ENCODE peak calls at places on chromosomes 2 and 18, in ten cellular contexts. J is fibroblast of lung, H is HL-60, C is prostate gland, P is dorsolateral prefrontal cortex, G is stomach, X is AG04450, Y is endothelial cell of umbilical vein, L is sigmoid colon, O is heart left ventricle. V is an unnamed sample.

GRCh38 chr2:235747868-235748144 is 254.0 kb downstream of the AGAP1 start:
- DNase-seq in H (no peak), G (no peak), P (no peak), L (no peak), J (peak), O (no peak), C (peak), Y (no peak), X (no peak), V (no peak)

GRCh38 chr2:231348703-231349373 is 46.7 kb upstream of the B3GNT7 start:
- DNase-seq in O (no peak), J (no peak), L (no peak), C (no peak), G (no peak), X (peak), P (peak), Y (no peak), H (no peak), V (no peak)

GRCh38 chr2:143581989-143582719 is 452.9 kb downstream of the ARHGAP15 start:
- DNase-seq in H (no peak), C (no peak), L (no peak), O (no peak), G (no peak), X (no peak), P (no peak), J (peak), Y (no peak), V (peak)

GRCh38 chr2:218276986-218277755 is 6.9 kb downstream of the PNKD start:
- DNase-seq in X (no peak), C (no peak), G (no peak), P (no peak), J (no peak), Y (no peak), L (no peak), H (no peak), O (no peak), V (no peak)

GRCh38 chr18:61335737-61336555 is 2.7 kb downstream of the CDH20 start:
- DNase-seq in O (no peak), Y (no peak), H (no peak), C (no peak), P (no peak), G (no peak), J (no peak), L (no peak), X (no peak), V (no peak)

GRCh38 chr2:6993230-6993640 is 76.0 kb downstream of the RNF144A start:
- DNase-seq in C (no peak), G (no peak), L (no peak), J (no peak), Y (peak), P (peak), X (no peak), H (no peak), O (peak), V (no peak)

GRCh38 chr2:165328272-165328671 is 89.1 kb downstream of the SCN2A start:
- DNase-seq in H (peak), Y (no peak), L (no peak), C (no peak), X (no peak), J (no peak), P (no peak), O (no peak), G (no peak), V (no peak)

GRCh38 chr2:21041943-21042707 is 1.7 kb downstream of the APOB start:
- DNase-seq in G (no peak), Y (no peak), O (no peak), H (no peak), C (no peak), X (no peak), L (no peak), J (peak), P (no peak), V (no peak)

GRCh38 chr2:140256080-140256479 is 1475.9 kb upstream of the NXPH2 start:
- DNase-seq in J (no peak), G (no peak), Y (no peak), O (no peak), H (no peak), X (no peak), L (no peak), P (no peak), C (no peak), V (no peak)

GRCh38 chr18:24683965-24684364 is 223.5 kb downstream of the HRH4 start:
- DNase-seq in J (no peak), O (no peak), G (no peak), Y (no peak), H (no peak), X (no peak), P (no peak), L (no peak), C (no peak), V (no peak)

GRCh38 chr2:241902357-241902991 is 32.9 kb downstream of the RTP5 start:
- DNase-seq in L (no peak), C (no peak), X (no peak), P (no peak), Y (no peak), G (peak), H (no peak), O (no peak), J (no peak), V (no peak)

GRCh38 chr2:56207760-56208159 is 24.0 kb downstream of the CCDC85A start:
- DNase-seq in X (no peak), Y (no peak), L (no peak), P (no peak), J (no peak), H (no peak), O (no peak), C (no peak), G (no peak), V (no peak)

GRCh38 chr2:229852565-229852964 is 69.2 kb downstream of the TRIP12 start:
- DNase-seq in H (no peak), P (no peak), G (no peak), L (no peak), Y (peak), X (peak), J (peak), C (no peak), O (peak), V (peak)

GRCh38 chr2:29766191-29766590 is 155.2 kb downstream of the ALK start:
- DNase-seq in O (no peak), G (no peak), J (no peak), X (peak), C (no peak), H (no peak), L (no peak), Y (no peak), P (no peak), V (peak)

GRCh38 chr2:234328444-234328990 is 168.4 kb downstream of the ARL4C start:
- DNase-seq in L (no peak), X (no peak), C (no peak), O (no peak), H (no peak), P (no peak), Y (no peak), J (no peak), G (no peak), V (no peak)

GRCh38 chr2:234330902-234331301 is 166.0 kb downstream of the ARL4C start:
- DNase-seq in P (no peak), O (no peak), L (no peak), H (no peak), C (no peak), G (no peak), Y (no peak), J (no peak), X (no peak), V (no peak)

GRCh38 chr2:234331566-234331965 is 165.3 kb downstream of the ARL4C start:
- DNase-seq in O (no peak), J (no peak), C (no peak), L (no peak), P (no peak), H (no peak), X (no peak), Y (no peak), G (no peak), V (no peak)

GRCh38 chr2:234331966-234332365 is 164.9 kb downstream of the ARL4C start:
- DNase-seq in H (no peak), L (no peak), O (no peak), C (no peak), G (no peak), P (no peak), J (no peak), Y (no peak), X (no peak), V (no peak)

DNA sequence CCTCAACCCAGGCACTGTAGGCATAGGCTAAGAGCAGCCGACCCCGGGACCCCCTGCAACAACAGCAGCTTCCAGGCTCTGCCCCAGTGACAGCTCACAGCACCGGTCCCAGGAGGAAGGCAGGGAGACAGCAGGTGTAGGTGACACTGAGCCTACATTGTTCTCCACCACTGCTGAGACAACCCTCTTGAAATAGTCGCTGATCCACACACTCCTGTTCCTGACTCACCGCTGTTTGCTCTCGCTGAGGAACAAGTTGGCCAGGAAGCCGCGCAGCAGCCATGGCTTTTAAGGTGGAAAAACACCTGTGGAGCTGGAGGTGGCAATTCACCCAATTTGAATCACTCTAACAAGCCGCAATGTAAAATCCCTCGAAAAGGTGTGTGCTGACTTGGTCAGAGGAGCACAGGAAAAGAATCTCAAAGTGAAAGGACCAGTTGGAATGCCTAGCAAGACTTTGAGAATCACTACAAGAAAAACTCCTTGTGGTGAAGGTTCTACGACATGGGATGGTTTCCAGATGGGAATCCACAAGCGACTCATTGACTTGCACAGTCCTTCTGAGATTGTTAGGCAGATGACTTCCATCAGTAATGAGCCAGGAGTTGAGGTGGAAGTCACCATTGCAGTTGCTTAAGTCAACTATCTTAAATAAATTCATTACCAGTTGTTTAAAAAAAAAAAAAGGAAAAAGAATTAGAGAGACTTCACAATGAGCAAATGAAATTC is 167.5 kb downstream of the ARL4C start:
- DNase-seq in L (no peak), Y (no peak), X (no peak), C (no peak), O (no peak), G (no peak), H (no peak), J (peak), P (no peak), V (no peak)
- H3K4me3 ChIP-seq in L (no peak), Y (no peak), X (no peak), C (no peak), O (no peak), G (no peak), H (no peak), J (no peak), P (no peak), V (no peak)

DNA sequence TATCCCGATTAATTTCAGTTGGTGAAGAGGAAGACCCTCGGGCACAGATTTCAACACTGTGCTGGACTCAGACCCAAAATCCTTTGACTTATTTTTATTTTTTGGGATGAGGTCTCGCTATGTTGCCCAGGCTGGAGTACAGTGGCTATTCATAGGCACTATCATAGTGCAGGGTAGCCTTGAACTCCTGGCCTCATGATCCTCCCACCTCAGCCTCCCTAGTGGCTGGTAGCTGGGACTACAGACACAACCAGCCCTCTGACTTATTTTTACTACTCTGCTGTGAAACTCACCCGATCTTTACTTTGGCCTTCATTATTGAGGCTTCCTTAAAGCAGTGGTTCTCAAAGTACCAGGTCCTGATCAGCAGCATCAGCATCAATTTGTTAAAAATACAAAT is 18.2 kb upstream of the ADAM17 start:
- DNase-seq in Y (no peak), O (no peak), C (no peak), L (no peak), G (no peak), J (no peak), X (no peak), P (no peak), H (no peak), V (no peak)
- TF ChIP-seq CTCF in Y (no peak), O (no peak), C (no peak), L (no peak), G (no peak), J (no peak), X (peak), P (no peak), H (no peak), V (peak)

DNA sequence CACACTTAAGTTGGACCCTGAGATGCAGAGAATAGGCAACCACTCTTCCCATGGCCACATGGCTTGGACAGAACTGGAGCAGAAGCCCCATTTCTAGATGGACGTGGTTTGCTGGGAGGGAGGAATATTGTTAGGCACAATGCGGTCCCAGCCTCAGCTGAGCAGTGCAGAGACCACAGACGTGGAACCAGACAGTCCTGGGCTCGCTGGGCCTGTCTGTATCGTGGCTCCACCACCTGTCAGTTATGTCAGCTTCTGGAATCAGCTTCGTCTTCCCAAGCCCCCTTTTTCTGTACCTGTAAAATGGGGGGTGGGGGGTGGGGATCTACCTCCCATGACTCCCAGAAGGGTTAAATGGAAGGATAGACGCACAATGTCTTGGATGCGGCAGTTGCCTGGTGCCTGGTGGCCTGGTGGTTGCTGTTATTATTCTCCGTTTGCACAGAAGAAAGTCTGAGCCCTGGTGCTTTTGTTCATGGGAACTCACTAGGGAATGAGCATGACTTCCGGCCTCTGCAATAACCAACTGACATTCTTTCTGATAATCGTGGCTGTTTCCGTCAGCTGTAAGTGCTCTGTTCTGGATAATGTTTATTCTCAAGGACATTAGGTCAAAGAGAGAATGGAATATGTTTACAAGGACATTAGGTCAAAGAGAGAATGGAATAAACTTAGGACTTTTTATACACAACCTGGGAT is 31.4 kb downstream of the COLEC11 start:
- DNase-seq in J (peak), H (no peak), C (no peak), G (peak), L (peak), P (no peak), Y (peak), X (peak), O (no peak), V (peak)
- H3K27ac ChIP-seq in J (no peak), H (no peak), C (no peak), G (peak), L (peak), P (peak), Y (no peak), X (peak), O (peak), V (peak)

GRCh38 chr2:237571551-237571950 is 5.2 kb downstream of the PRLH start:
- DNase-seq in J (no peak), Y (no peak), O (no peak), G (no peak), C (no peak), L (no peak), X (no peak), P (no peak), H (no peak), V (no peak)

GRCh38 chr2:237572742-237573101 is 6.3 kb downstream of the PRLH start:
- DNase-seq in O (no peak), X (no peak), G (no peak), Y (no peak), J (no peak), P (no peak), L (no peak), C (no peak), H (no peak), V (no peak)

GRCh38 chr2:237570776-237571335 is 4.5 kb downstream of the PRLH start:
- DNase-seq in J (no peak), Y (no peak), P (no peak), O (no peak), C (no peak), H (no peak), G (no peak), X (no peak), L (no peak), V (no peak)

GRCh38 chr2:237573721-237574415 is 7.5 kb downstream of the PRLH start:
- DNase-seq in O (no peak), X (no peak), H (no peak), L (no peak), P (no peak), G (no peak), J (no peak), Y (no peak), C (no peak), V (no peak)

GRCh38 chr2:237572021-237572741 is 5.8 kb downstream of the PRLH start:
- DNase-seq in Y (peak), P (peak), H (peak), J (peak), L (peak), O (peak), C (peak), G (peak), X (peak), V (peak)
- H3K4me3 ChIP-seq in Y (no peak), P (no peak), H (no peak), J (peak), L (no peak), O (no peak), C (no peak), G (no peak), X (no peak), V (no peak)

GRCh38 chr18:78196280-78196679 is 783.3 kb upstream of the SALL3 start:
- DNase-seq in L (no peak), X (no peak), G (no peak), H (no peak), P (no peak), O (no peak), J (no peak), C (no peak), Y (no peak), V (no peak)

DNA sequence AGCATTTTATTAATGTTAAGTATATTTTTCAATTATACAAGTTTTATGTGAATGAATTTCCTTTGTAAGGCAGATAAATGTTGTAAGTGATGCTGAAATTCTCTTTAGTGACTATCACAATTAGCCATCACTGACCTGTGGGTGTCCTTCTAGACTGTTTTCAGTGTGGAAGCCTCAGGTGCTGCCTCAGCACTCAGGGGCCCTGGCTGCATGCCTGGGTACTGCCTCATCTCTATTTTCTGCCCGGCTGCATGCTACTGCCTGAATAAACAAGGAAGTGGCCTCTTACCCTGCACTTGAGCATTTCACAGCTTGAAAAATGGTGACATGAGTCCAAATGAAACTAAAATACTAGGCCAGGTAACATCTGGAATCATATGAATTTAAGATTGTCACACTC is 787.6 kb upstream of the SALL3 start:
- DNase-seq in C (peak), J (no peak), X (no peak), O (peak), P (peak), Y (no peak), L (no peak), G (no peak), H (no peak), V (no peak)
- TF ChIP-seq CTCF in C (no peak), J (no peak), X (no peak), O (no peak), P (no peak), Y (no peak), L (no peak), G (no peak), H (no peak), V (no peak)

GRCh38 chr2:9385841-9386240 is 37.5 kb downstream of the ITGB1BP1 start:
- DNase-seq in G (no peak), P (no peak), C (no peak), L (peak), H (no peak), X (no peak), J (no peak), O (no peak), Y (no peak), V (no peak)
- H3K27ac ChIP-seq in G (no peak), P (no peak), C (no peak), L (no peak), H (no peak), X (no peak), J (no peak), O (no peak), Y (no peak), V (no peak)

GRCh38 chr18:75407468-75408437 is 19.8 kb downstream of the SMIM21 start:
- DNase-seq in J (peak), X (peak), G (no peak), Y (no peak), H (no peak), C (no peak), P (no peak), O (no peak), L (no peak), V (no peak)
- H3K4me3 ChIP-seq in J (no peak), X (no peak), G (peak), Y (no peak), H (no peak), C (no peak), P (peak), O (no peak), L (peak), V (no peak)

GRCh38 chr2:67824196-67824595 is 238.6 kb downstream of the C1D start:
- DNase-seq in J (peak), P (no peak), Y (no peak), O (no peak), C (no peak), G (no peak), X (no peak), H (no peak), L (no peak), V (no peak)
- TF ChIP-seq CTCF in J (no peak), P (no peak), Y (no peak), O (no peak), C (no peak), G (no peak), X (peak), H (no peak), L (no peak), V (no peak)